ENCODE peak calls at places on chromosome 18, in nine cellular contexts. A is SK-N-SH, V is suprapubic skin, Y is sigmoid colon, B is stomach, Z is spleen, T is GM23338, I is endothelial cell of umbilical vein, G is prostate gland. W is an unnamed sample.

GRCh38 chr18:72826736-72827135 is 41.1 kb downstream of the NETO1 start:
- DNase-seq in A (peak; percentile 2), V (no peak), Y (no peak), B (no peak), Z (no peak), T (peak; percentile 63), I (no peak), G (no peak), W (no peak)

GRCh38 chr18:3368193-3368592 is 81.8 kb upstream of the TGIF1 start:
- DNase-seq in A (no peak), V (no peak), Y (no peak), B (no peak), Z (no peak), T (no peak), I (no peak), G (no peak), W (no peak)

GRCh38 chr18:42583197-42583776 is 532.2 kb downstream of the RIT2 start:
- DNase-seq in A (no peak), V (no peak), Y (no peak), B (no peak), Z (no peak), T (no peak), I (no peak), G (no peak), W (no peak)

GRCh38 chr18:22900558-22901183 is 32.5 kb upstream of the RBBP8 start:
- DNase-seq in A (no peak), V (no peak), Y (no peak), B (peak; percentile 59), Z (no peak), T (no peak), I (no peak), G (no peak), W (no peak)

GRCh38 chr18:55879331-55879730 is 291.3 kb upstream of the TCF4 start:
- DNase-seq in A (no peak), V (no peak), Y (no peak), B (no peak), Z (no peak), T (no peak), I (no peak), G (no peak), W (no peak)

GRCh38 chr18:44637210-44638051 is 43.3 kb upstream of the SETBP1 start:
- DNase-seq in A (no peak), V (no peak), Y (no peak), B (no peak), Z (no peak), T (no peak), I (no peak), G (no peak), W (no peak)

GRCh38 chr18:30328839-30329238 is 713.7 kb downstream of the DSC3 start:
- DNase-seq in A (no peak), V (no peak), Y (no peak), B (no peak), Z (no peak), T (no peak), I (no peak), G (no peak), W (no peak)

GRCh38 chr18:3046216-3046808 is 33.4 kb upstream of the LPIN2 start:
- DNase-seq in A (no peak), V (no peak), Y (no peak), B (no peak), Z (no peak), T (no peak), I (no peak), G (no peak), W (no peak)

GRCh38 chr18:23276456-23276855 is 141.2 kb downstream of the CABLES1 start:
- DNase-seq in A (no peak), V (no peak), Y (no peak), B (no peak), Z (no peak), T (no peak), I (no peak), G (no peak), W (no peak)

GRCh38 chr18:62521588-62521987 is 1.2 kb upstream of the ZCCHC2 start:
- DNase-seq in A (no peak), V (no peak), Y (no peak), B (no peak), Z (no peak), T (no peak), I (no peak), G (no peak), W (no peak)

GRCh38 chr18:40110455-40110854 is 1844.6 kb upstream of the PIK3C3 start:
- DNase-seq in A (no peak), V (no peak), Y (no peak), B (no peak), Z (no peak), T (no peak), I (no peak), G (no peak), W (no peak)

GRCh38 chr18:27447930-27448329 is 262.8 kb upstream of the CHST9 start:
- DNase-seq in A (no peak), V (no peak), Y (no peak), B (no peak), Z (no peak), T (no peak), I (no peak), G (no peak), W (no peak)

GRCh38 chr18:34352385-34353163 is 127.9 kb upstream of the NOL4 start:
- DNase-seq in A (peak; percentile 26), V (no peak), Y (no peak), B (no peak), Z (no peak), T (peak; percentile 45), I (peak; percentile 35), G (no peak), W (no peak)

GRCh38 chr18:22550861-22551260 is 133.1 kb upstream of the CTAGE1 start:
- DNase-seq in A (no peak), V (no peak), Y (no peak), B (no peak), Z (no peak), T (no peak), I (no peak), G (no peak), W (no peak)

GRCh38 chr18:13627639-13628038 is 98.7 kb downstream of the FAM210A start:
- DNase-seq in A (no peak), V (no peak), Y (no peak), B (no peak), Z (no peak), T (no peak), I (no peak), G (no peak), W (no peak)

GRCh38 chr18:3468833-3469232 is 18.9 kb downstream of the TGIF1 start:
- DNase-seq in A (no peak), V (no peak), Y (no peak), B (no peak), Z (no peak), T (no peak), I (no peak), G (no peak), W (no peak)

GRCh38 chr18:354456-354855 is 86.6 kb upstream of the THOC1 start:
- DNase-seq in A (no peak), V (no peak), Y (no peak), B (no peak), Z (no peak), T (no peak), I (no peak), G (no peak), W (no peak)
- TF ChIP-seq POLR2AphosphoS5 in A (no peak), V (no peak), Y (peak; percentile 46), B (no peak), Z (no peak), T (no peak), I (no peak), G (no peak), W (no peak)

DNA sequence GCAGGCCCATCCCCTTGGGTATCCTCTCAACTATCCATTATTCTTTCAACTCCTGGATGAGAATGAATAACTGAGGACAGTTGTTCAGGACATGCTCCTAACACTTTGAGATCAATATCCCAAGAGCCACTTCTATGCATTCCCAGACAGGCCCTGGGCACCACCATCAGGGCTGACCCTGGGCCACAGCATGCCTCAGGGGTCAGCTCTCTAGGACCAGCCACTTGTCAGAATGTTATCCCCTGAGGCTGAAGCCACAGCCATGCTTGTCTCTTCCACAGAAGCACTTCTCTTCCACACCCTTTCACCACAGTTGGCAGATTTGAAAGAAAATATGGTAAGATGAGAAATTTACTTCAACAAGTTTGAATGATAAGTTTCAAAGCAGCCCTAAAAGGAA is 28.7 kb downstream of the SLC14A1 start:
- DNase-seq in A (no peak), V (no peak), Y (no peak), B (no peak), Z (no peak), T (no peak), I (no peak), G (no peak), W (no peak)
- TF ChIP-seq POLR2AphosphoS5 in A (no peak), V (no peak), Y (no peak), B (no peak), Z (no peak), T (no peak), I (no peak), G (no peak), W (no peak)

GRCh38 chr18:8478166-8478967 is 130.9 kb upstream of the RAB12 start:
- DNase-seq in A (peak; percentile 77), V (no peak), Y (no peak), B (peak; percentile 63), Z (peak; percentile 88), T (peak; percentile 94), I (peak; percentile 55), G (peak; percentile 12), W (peak; percentile 80)

GRCh38 chr18:8477615-8478014 is 131.6 kb upstream of the RAB12 start:
- DNase-seq in A (no peak), V (no peak), Y (no peak), B (no peak), Z (no peak), T (no peak), I (no peak), G (no peak), W (peak; percentile 64)

GRCh38 chr18:8479826-8480225 is 129.4 kb upstream of the RAB12 start:
- DNase-seq in A (no peak), V (no peak), Y (no peak), B (no peak), Z (no peak), T (no peak), I (no peak), G (no peak), W (no peak)

GRCh38 chr18:8478968-8479370 is 130.3 kb upstream of the RAB12 start:
- DNase-seq in A (no peak), V (no peak), Y (no peak), B (no peak), Z (no peak), T (no peak), I (no peak), G (no peak), W (peak; percentile 80)

GRCh38 chr18:8480506-8481328 is 128.5 kb upstream of the RAB12 start:
- DNase-seq in A (peak; percentile 72), V (no peak), Y (peak; percentile 73), B (peak; percentile 34), Z (no peak), T (peak; percentile 59), I (peak; percentile 50), G (peak; percentile 48), W (no peak)
- TF ChIP-seq POLR2AphosphoS5 in A (no peak), V (no peak), Y (no peak), B (no peak), Z (no peak), T (no peak), I (no peak), G (no peak), W (no peak)

GRCh38 chr18:5824370-5824984 is 70.8 kb downstream of the TMEM200C start:
- DNase-seq in A (no peak), V (no peak), Y (no peak), B (no peak), Z (no peak), T (peak; percentile 42), I (no peak), G (no peak), W (no peak)
- TF ChIP-seq POLR2AphosphoS5 in A (no peak), V (no peak), Y (no peak), B (no peak), Z (no peak), T (no peak), I (no peak), G (no peak), W (no peak)

GRCh38 chr18:51038110-51038509 is 8.1 kb downstream of the SMAD4 start:
- DNase-seq in A (no peak), V (no peak), Y (no peak), B (no peak), Z (no peak), T (no peak), I (no peak), G (no peak), W (no peak)
- TF ChIP-seq POLR2AphosphoS5 in A (no peak), V (no peak), Y (no peak), B (no peak), Z (no peak), T (no peak), I (no peak), G (no peak), W (no peak)